ENCODE peak calls at places on chromosome 6, in ten cellular contexts. F, O, I, W, K, X, V, T, A and R are unnamed samples.

GRCh38 chr6:148530976-148531375 is 188.3 kb downstream of the SASH1 start:
- DNase-seq in F (no peak), O (no peak), I (no peak), W (no peak), K (no peak), X (no peak), V (peak), T (no peak), A (no peak), R (peak)

GRCh38 chr6:161507375-161507774 is 233.5 kb upstream of the AGPAT4 start:
- DNase-seq in F (no peak), O (no peak), I (no peak), W (no peak), K (no peak), X (no peak), V (no peak), T (no peak), A (no peak), R (no peak)

GRCh38 chr6:126650931-126651330 is 311.0 kb downstream of the CENPW start:
- DNase-seq in F (no peak), O (no peak), I (peak), W (no peak), K (no peak), X (no peak), V (peak), T (no peak), A (no peak), R (peak)

GRCh38 chr6:80333342-80333741 is 226.9 kb downstream of the BCKDHB start:
- DNase-seq in F (no peak), O (no peak), I (no peak), W (no peak), K (no peak), X (no peak), V (no peak), T (no peak), A (no peak), R (no peak)

GRCh38 chr6:30884521-30885480 is 482 bp downstream of the DDR1 start:
- DNase-seq in F (no peak), O (peak), I (peak), W (peak), K (peak), X (no peak), V (peak), T (no peak), A (peak), R (no peak)

GRCh38 chr6:35754452-35755321 is 17.9 kb downstream of the ARMC12 start:
- DNase-seq in F (no peak), O (no peak), I (no peak), W (no peak), K (peak), X (no peak), V (no peak), T (no peak), A (no peak), R (peak)

GRCh38 chr6:27631614-27631925 is 158.7 kb upstream of the ZNF184 start:
- DNase-seq in F (no peak), O (no peak), I (no peak), W (no peak), K (no peak), X (no peak), V (no peak), T (no peak), A (no peak), R (no peak)

GRCh38 chr6:125421853-125422252 is 120.1 kb upstream of the HDDC2 start:
- DNase-seq in F (no peak), O (no peak), I (peak), W (no peak), K (peak), X (peak), V (peak), T (peak), A (peak), R (peak)

GRCh38 chr6:168007592-168008338 is 10.3 kb downstream of the KIF25 start:
- DNase-seq in F (no peak), O (no peak), I (peak), W (no peak), K (peak), X (no peak), V (peak), T (peak), A (no peak), R (peak)

GRCh38 chr6:56450882-56451739 is 191.6 kb downstream of the DST start:
- DNase-seq in F (no peak), O (no peak), I (peak), W (no peak), K (no peak), X (no peak), V (peak), T (no peak), A (no peak), R (peak)

GRCh38 chr6:26477431-26477830 is 19.7 kb downstream of the BTN2A1 start:
- DNase-seq in F (no peak), O (no peak), I (no peak), W (no peak), K (no peak), X (no peak), V (no peak), T (no peak), A (no peak), R (no peak)

GRCh38 chr6:151254451-151255081 is 14.8 kb downstream of the AKAP12 start:
- DNase-seq in F (no peak), O (no peak), I (peak), W (no peak), K (no peak), X (no peak), V (peak), T (peak), A (peak), R (peak)

GRCh38 chr6:9504191-9504590 is 910.7 kb downstream of the TFAP2A start:
- DNase-seq in F (no peak), O (no peak), I (no peak), W (no peak), K (no peak), X (no peak), V (no peak), T (no peak), A (no peak), R (no peak)

GRCh38 chr6:161586866-161587265 is 313.0 kb upstream of the AGPAT4 start:
- DNase-seq in F (no peak), O (no peak), I (no peak), W (no peak), K (no peak), X (no peak), V (no peak), T (no peak), A (no peak), R (no peak)

GRCh38 chr6:90286884-90287488 is 9.7 kb downstream of the BACH2 start:
- DNase-seq in F (no peak), O (peak), I (peak), W (no peak), K (peak), X (no peak), V (peak), T (peak), A (peak), R (peak)

GRCh38 chr6:36094786-36095496 is 35.4 kb upstream of the MAPK13 start:
- DNase-seq in F (peak), O (peak), I (peak), W (peak), K (peak), X (peak), V (peak), T (peak), A (peak), R (peak)

GRCh38 chr6:30684386-30685156 is 1.9 kb downstream of the PPP1R18 start:
- DNase-seq in F (peak), O (peak), I (no peak), W (peak), K (no peak), X (peak), V (peak), T (no peak), A (peak), R (no peak)

GRCh38 chr6:141105481-141105880 is 1027.2 kb upstream of the GJE1 start:
- DNase-seq in F (no peak), O (no peak), I (peak), W (no peak), K (no peak), X (no peak), V (peak), T (no peak), A (no peak), R (peak)

GRCh38 chr6:80523531-80523970 is 417.1 kb downstream of the BCKDHB start:
- DNase-seq in F (no peak), O (no peak), I (no peak), W (no peak), K (no peak), X (peak), V (peak), T (no peak), A (no peak), R (peak)

GRCh38 chr6:1608222-1608975 is 1.3 kb upstream of the FOXC1 start:
- DNase-seq in F (no peak), O (no peak), I (no peak), W (no peak), K (no peak), X (no peak), V (no peak), T (no peak), A (no peak), R (no peak)

DNA sequence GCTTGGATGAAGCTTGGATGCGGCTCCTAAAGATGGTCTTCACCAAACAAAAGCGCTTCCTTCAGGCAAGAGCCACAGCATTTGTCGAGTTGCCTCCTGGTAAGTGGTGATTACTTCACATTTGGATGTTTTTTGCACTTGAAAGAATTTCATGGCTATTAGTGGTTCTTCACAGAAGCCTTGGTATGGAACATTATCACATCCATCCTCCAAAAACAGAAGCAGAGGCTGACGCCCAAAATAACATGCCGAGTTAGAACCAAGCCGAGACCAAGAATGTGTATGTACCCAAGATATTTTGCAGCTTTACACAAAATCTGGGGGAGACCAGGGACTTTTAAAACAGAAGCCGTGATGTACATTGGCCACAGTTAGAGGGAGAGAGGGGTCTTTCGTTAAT is 109.4 kb downstream of the TMEM242 start:
- DNase-seq in F (no peak), O (no peak), I (no peak), W (no peak), K (no peak), X (no peak), V (no peak), T (no peak), A (no peak), R (no peak)
- H3K4me3 ChIP-seq in F (no peak), O (no peak), I (no peak), W (no peak), K (no peak), X (no peak), V (no peak), T (no peak), A (no peak), R (no peak)

GRCh38 chr6:7110092-7110792 is 2.5 kb downstream of the RREB1 start:
- DNase-seq in F (no peak), O (no peak), I (no peak), W (no peak), K (no peak), X (no peak), V (no peak), T (no peak), A (no peak), R (no peak)
- H3K4me3 ChIP-seq in F (peak), O (peak), I (peak), W (peak), K (peak), X (peak), V (peak), T (peak), A (no peak), R (peak)

GRCh38 chr6:16061833-16062232 is 67.1 kb upstream of the MYLIP start:
- DNase-seq in F (no peak), O (no peak), I (no peak), W (no peak), K (no peak), X (no peak), V (no peak), T (no peak), A (peak), R (no peak)

GRCh38 chr6:16067568-16067967 is 61.3 kb upstream of the MYLIP start:
- DNase-seq in F (no peak), O (no peak), I (no peak), W (no peak), K (no peak), X (no peak), V (no peak), T (no peak), A (no peak), R (no peak)

GRCh38 chr6:16063580-16063979 is 65.3 kb upstream of the MYLIP start:
- DNase-seq in F (no peak), O (no peak), I (no peak), W (no peak), K (no peak), X (no peak), V (no peak), T (no peak), A (no peak), R (no peak)

GRCh38 chr6:16069222-16069621 is 59.7 kb upstream of the MYLIP start:
- DNase-seq in F (no peak), O (no peak), I (no peak), W (no peak), K (no peak), X (peak), V (no peak), T (no peak), A (no peak), R (no peak)

DNA sequence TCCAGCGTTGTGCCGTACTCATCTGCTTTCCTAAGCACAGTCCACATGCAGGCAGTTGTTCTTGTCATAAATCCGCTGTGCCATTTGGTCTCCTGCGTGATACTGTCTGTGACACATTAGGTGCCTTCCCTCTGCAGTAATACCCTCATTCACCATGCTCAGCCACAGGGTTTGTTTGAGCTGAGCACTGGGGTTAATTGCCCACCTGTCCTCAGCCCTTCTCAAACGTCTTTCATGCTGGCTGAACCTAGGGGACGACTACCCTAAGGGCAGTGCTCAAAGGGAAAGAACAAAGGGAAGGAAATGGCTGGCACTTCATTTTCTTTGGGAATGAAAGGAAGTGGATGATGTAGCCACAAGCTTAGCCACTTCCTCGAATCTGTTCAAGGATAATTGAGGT is 64.2 kb upstream of the MYLIP start:
- DNase-seq in F (no peak), O (no peak), I (no peak), W (no peak), K (no peak), X (no peak), V (no peak), T (no peak), A (peak), R (no peak)
- H3K4me3 ChIP-seq in F (no peak), O (no peak), I (no peak), W (no peak), K (no peak), X (no peak), V (no peak), T (no peak), A (no peak), R (no peak)

GRCh38 chr6:142301421-142302391 is at the start of gene ADGRG6:
- DNase-seq in F (no peak), O (peak), I (no peak), W (no peak), K (peak), X (peak), V (no peak), T (peak), A (no peak), R (no peak)
- H3K4me3 ChIP-seq in F (peak), O (peak), I (peak), W (peak), K (peak), X (peak), V (peak), T (peak), A (no peak), R (peak)

GRCh38 chr6:55046869-55047422 is 127.4 kb upstream of the HCRTR2 start:
- DNase-seq in F (no peak), O (no peak), I (no peak), W (no peak), K (no peak), X (no peak), V (no peak), T (no peak), A (no peak), R (no peak)
- H3K4me3 ChIP-seq in F (no peak), O (no peak), I (no peak), W (no peak), K (no peak), X (no peak), V (no peak), T (no peak), A (no peak), R (no peak)

GRCh38 chr6:15253107-15254073 is 7.5 kb downstream of the JARID2 start:
- DNase-seq in F (no peak), O (no peak), I (no peak), W (no peak), K (no peak), X (no peak), V (no peak), T (no peak), A (no peak), R (no peak)
- H3K4me3 ChIP-seq in F (peak), O (no peak), I (no peak), W (no peak), K (no peak), X (no peak), V (no peak), T (no peak), A (no peak), R (no peak)

GRCh38 chr6:106162926-106163325 is 76.8 kb downstream of the PRDM1 start:
- DNase-seq in F (no peak), O (no peak), I (no peak), W (no peak), K (no peak), X (no peak), V (no peak), T (no peak), A (no peak), R (no peak)
- H3K4me3 ChIP-seq in F (no peak), O (no peak), I (no peak), W (no peak), K (no peak), X (no peak), V (no peak), T (no peak), A (no peak), R (no peak)

GRCh38 chr6:54053893-54054391 is 57.3 kb upstream of the MLIP start:
- DNase-seq in F (no peak), O (no peak), I (peak), W (no peak), K (peak), X (no peak), V (peak), T (peak), A (no peak), R (peak)
- H3K4me3 ChIP-seq in F (no peak), O (no peak), I (no peak), W (no peak), K (peak), X (no peak), V (peak), T (no peak), A (no peak), R (peak)